ENCODE peak calls at places on chromosome 15, in eight cellular contexts. Y is stomach; G is CD4-positive, alpha-beta T cell; S is spleen; X is HepG2; D is Peyer's patch; R is endodermal cell; J is A673. U is an unnamed sample.

GRCh38 chr15:36887214-36888017 is 212.9 kb downstream of the MEIS2 start:
- DNase-seq in R (peak), X (no peak), D (no peak), Y (no peak), G (no peak), J (no peak), S (no peak), U (no peak)

GRCh38 chr15:51172190-51172589 is 77.5 kb upstream of the TNFAIP8L3 start:
- DNase-seq in S (no peak), J (no peak), G (no peak), R (no peak), X (no peak), Y (no peak), D (no peak), U (no peak)

GRCh38 chr15:36831125-36831914 is 251.9 kb downstream of the CDIN1 start:
- DNase-seq in G (no peak), Y (no peak), X (no peak), J (no peak), D (no peak), S (no peak), R (no peak), U (no peak)

GRCh38 chr15:65196637-65197336 is 11.6 kb upstream of the CLPX start:
- DNase-seq in R (peak), X (no peak), S (no peak), D (no peak), J (no peak), G (no peak), Y (no peak), U (no peak)

GRCh38 chr15:90413411-90414379 is 25.7 kb downstream of the IQGAP1 start:
- DNase-seq in R (no peak), G (no peak), S (no peak), X (no peak), Y (no peak), J (peak), D (no peak), U (no peak)

GRCh38 chr15:42832577-42832976 is 88.0 kb downstream of the TTBK2 start:
- DNase-seq in X (no peak), R (no peak), S (no peak), Y (no peak), D (no peak), G (no peak), J (no peak), U (no peak)

GRCh38 chr15:51129513-51130197 is 34.9 kb upstream of the TNFAIP8L3 start:
- DNase-seq in J (peak), Y (no peak), G (no peak), D (no peak), S (no peak), R (no peak), X (no peak), U (no peak)

GRCh38 chr15:81289910-81290309 is 34.0 kb downstream of the STARD5 start:
- DNase-seq in J (no peak), D (no peak), Y (no peak), G (no peak), S (no peak), X (no peak), R (no peak), U (no peak)

GRCh38 chr15:93974804-93975481 is 256.4 kb upstream of the MCTP2 start:
- DNase-seq in S (no peak), G (no peak), J (peak), D (no peak), Y (no peak), R (peak), X (peak), U (no peak)

DNA sequence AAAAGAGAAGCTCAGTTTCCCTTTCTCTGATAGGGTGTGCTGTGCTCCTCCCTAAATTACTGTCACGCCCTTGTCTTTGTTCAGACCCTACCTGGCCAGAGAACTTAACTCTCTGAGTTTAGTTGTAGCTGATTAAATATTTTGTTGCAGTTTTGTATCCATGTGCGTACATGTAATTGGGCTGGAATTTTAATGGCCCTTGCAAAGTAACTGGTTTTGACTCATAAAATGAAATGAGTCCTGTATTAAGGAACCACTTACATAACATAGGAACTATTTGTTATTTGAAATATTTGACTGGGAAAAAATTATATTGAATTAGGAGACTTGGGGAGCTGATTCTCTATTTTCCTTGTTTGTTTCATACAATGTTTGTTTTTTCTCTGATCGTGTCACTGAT is 80.2 kb downstream of the LRRK1 start:
- DNase-seq in S (no peak), G (no peak), X (no peak), Y (no peak), J (no peak), R (no peak), D (no peak), U (no peak)
- H3K27ac ChIP-seq in S (no peak), G (no peak), X (no peak), Y (no peak), J (no peak), R (no peak), D (no peak), U (no peak)

DNA sequence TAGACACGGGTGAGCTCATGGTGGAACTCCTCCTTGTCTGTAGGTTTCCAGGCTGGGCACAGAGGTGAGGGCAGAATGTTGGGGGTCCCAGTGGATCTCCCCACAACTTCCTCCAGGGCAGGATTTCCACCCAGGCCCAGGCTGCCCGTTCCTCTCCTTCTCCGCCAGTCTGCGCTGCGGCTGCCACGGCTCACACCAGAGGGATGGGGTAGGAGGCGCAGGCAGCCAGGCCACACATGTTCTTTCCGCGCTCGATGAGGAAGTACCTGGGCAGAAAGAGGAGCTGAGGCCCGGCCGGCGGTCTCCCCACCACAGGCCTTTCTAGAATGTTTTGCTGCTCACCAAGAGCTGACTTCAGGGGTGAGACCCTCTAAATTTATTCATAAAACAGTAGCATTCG is 22.9 kb downstream of the CTSH start:
- DNase-seq in R (peak), X (no peak), Y (no peak), S (no peak), G (no peak), D (no peak), J (no peak), U (peak)
- H3K27ac ChIP-seq in R (no peak), X (no peak), Y (no peak), S (no peak), G (no peak), D (no peak), J (no peak), U (no peak)

DNA sequence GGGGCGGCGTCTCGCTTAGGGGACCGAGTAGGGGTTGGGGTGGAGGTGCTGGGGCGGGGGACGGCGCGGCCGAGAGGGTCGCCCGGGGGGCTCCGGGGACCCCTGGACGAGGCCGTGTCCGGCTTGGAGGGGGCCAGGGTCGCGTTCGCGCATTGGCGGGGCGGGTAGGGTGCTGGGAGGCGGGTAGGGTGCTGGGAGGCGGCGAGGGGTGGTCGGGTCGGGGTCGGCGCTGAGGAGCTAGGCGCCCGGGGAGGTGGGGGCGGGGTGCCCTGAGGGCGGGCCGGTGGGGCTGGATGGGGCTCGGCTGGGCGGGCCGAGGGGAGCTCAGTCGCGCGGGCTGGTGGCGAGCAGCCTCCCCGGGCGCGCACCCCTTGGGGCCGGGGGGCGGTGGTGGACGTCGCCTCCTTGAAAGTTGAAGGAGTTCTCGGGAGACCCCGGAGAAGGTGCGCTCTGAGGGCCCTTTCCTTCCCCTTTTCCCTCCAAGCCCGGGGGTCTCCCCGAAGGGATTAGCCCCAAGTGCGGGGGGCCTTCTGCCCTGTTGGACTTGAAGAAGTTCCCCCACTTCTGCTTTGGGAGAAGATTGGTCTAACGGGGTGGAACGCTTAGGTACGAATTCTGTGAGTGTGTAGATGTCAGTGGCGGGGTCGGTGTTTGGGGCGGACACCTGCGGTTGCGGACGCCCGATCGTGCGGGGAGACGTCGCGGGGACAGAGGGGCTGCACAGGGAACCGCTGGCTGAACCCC is 545 bp downstream of the MEF2A start:
- DNase-seq in X (no peak), D (peak), S (peak), R (peak), J (peak), G (no peak), Y (no peak), U (no peak)
- H3K27ac ChIP-seq in X (peak), D (peak), S (peak), R (peak), J (peak), G (peak), Y (peak), U (peak)

DNA sequence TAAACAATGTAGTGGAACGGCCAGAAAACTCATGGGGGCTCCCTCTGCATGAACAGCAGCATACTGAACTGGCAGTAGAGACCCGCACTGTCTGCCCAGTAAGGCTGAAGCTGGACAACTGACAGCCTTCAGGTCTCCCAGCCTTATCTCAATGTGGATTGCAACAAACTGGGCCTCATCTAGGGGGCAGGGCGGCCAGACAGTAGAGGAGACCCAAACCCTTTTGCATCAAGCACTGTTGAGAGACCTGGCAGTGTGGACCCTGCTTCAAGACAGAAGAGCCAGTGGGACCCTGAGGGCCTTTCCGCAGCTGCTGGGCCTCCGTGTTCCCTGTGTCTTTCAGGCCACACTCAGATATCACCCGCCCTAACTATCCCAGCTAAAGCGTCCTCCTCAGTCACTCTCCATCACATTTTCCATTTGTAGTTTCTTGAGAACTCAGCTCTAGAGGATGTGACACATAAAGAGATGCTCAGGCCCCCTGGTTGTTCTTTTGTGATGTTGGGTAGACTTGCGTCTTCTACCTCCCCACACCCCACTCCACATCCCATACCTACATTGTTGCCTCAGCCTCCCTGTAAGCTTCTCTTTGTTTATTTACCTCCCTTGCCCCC is 181.1 kb upstream of the NR2E3 start:
- DNase-seq in R (peak), D (no peak), S (no peak), X (no peak), G (no peak), J (no peak), Y (no peak), U (no peak)
- H3K27ac ChIP-seq in R (no peak), D (no peak), S (no peak), X (no peak), G (no peak), J (no peak), Y (no peak), U (no peak)

GRCh38 chr15:73941044-73941443 is 14.8 kb downstream of the LOXL1 start:
- DNase-seq in G (no peak), J (peak), D (no peak), R (no peak), X (no peak), Y (no peak), S (peak), U (no peak)

GRCh38 chr15:73937313-73937695 is 11.0 kb downstream of the LOXL1 start:
- DNase-seq in D (no peak), Y (no peak), S (peak), R (no peak), J (no peak), G (no peak), X (no peak), U (no peak)

GRCh38 chr15:73940061-73940981 is 14.1 kb downstream of the LOXL1 start:
- DNase-seq in X (no peak), R (no peak), D (no peak), J (no peak), Y (no peak), G (no peak), S (peak), U (no peak)

GRCh38 chr15:73937726-73938125 is 11.5 kb downstream of the LOXL1 start:
- DNase-seq in X (no peak), D (no peak), J (no peak), R (no peak), Y (no peak), S (peak), G (no peak), U (no peak)

DNA sequence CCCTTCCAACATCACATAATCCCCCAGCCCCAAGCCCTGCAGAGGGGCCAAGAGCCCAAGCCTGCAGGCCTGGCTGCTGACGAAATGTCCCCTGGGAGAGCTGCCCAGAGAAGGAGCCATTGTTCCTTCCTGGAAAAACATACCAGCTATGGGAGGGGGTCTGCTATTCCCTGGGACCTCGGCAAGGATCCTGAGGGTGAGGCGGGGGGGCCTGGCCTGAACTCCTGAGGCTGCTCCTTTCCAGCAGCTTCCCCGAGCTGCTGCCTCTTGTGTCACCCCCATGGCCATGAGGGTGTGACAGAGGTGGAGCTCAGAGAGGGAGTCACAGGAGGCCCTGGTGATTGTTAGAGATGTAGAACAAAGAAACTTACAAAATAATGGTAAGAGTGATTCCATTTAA is 12.9 kb downstream of the LOXL1 start:
- DNase-seq in S (peak), J (no peak), X (no peak), G (no peak), R (no peak), Y (no peak), D (no peak), U (peak)
- H3K27ac ChIP-seq in S (no peak), J (peak), X (no peak), G (no peak), R (no peak), Y (no peak), D (no peak), U (no peak)

GRCh38 chr15:49810651-49811175 is 189.9 kb downstream of the DTWD1 start:
- DNase-seq in J (no peak), Y (no peak), D (no peak), R (no peak), G (no peak), S (no peak), X (no peak), U (no peak)

GRCh38 chr15:49813615-49814014 is 192.8 kb downstream of the DTWD1 start:
- DNase-seq in X (no peak), G (no peak), D (no peak), S (no peak), R (no peak), Y (no peak), J (no peak), U (no peak)

GRCh38 chr15:49809894-49810594 is 189.2 kb downstream of the DTWD1 start:
- DNase-seq in S (no peak), Y (no peak), G (no peak), D (no peak), J (no peak), X (no peak), R (no peak), U (no peak)

DNA sequence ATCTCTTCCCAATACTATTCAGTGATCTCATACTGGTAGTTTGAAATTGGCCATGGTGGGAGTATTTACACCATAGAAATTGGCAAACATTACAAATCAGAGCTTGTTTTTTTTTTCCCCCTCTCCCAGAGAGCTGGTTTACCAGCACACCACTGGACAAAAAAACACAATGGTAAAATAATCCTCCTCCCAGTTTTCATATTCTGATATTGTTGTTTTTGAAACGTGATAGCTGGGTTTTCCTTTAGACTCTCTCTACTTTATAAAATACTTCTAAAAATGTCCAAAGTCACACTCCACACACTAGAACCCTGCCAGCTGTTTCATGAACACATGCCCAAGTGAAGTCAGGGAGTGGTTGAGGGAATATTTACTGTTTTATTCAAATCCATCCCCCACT is 187.5 kb downstream of the DTWD1 start:
- DNase-seq in J (no peak), Y (no peak), R (no peak), S (no peak), G (no peak), D (no peak), X (no peak), U (no peak)
- H3K27ac ChIP-seq in J (no peak), Y (no peak), R (no peak), S (no peak), G (no peak), D (no peak), X (no peak), U (no peak)

DNA sequence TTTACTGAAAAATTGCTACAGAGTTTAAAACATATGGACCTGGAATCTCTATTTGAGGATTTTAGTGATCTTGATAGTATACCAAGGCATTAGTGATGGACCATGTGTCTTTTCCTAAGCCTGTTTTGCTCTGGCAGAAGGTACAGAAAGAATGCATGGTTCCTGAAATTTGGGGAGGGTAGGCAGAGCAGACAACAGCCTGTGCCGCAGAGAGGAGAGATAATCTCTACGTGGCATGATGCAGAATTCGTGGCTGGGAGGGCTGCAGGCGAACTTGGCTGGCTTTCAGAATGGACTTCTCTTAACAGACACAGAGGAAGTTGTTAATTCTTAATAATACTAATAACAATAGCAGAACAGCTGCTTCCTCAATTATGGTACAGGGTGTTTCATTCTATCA is 137.5 kb upstream of the FOXB1 start:
- DNase-seq in G (no peak), X (no peak), D (no peak), R (no peak), Y (no peak), J (peak), S (no peak), U (no peak)
- H3K27ac ChIP-seq in G (no peak), X (no peak), D (no peak), R (no peak), Y (no peak), J (no peak), S (no peak), U (no peak)

U was measured in substantia nigra.